ENCODE peak calls at places on chromosomes 4 and X, in eight cellular contexts. J is aorta; S is pancreas; Z is Right ventricle myocardium superior; D is activated T-cell treated with anti-CD3 and anti-CD28 coated beads, Interleukin-2, amount 50 U/mL, for 72 hours; B is RWPE2; V is GM23338; R is left colon. T is an unnamed sample.

GRCh38 chr4:5371415-5372190 is 320.3 kb downstream of the STK32B start:
- ATAC-seq in B (peak), D (no peak), S (peak), Z (no peak), J (no peak), V (no peak), R (no peak), T (no peak)

GRCh38 chr4:120009731-120010130 is 56.9 kb downstream of the MAD2L1 start:
- ATAC-seq in V (no peak), J (no peak), Z (no peak), B (peak), S (no peak), D (peak), R (no peak), T (no peak)

GRCh38 chr4:153466637-153467153 is 535 bp downstream of the TMEM131L start:
- ATAC-seq in Z (peak), B (peak), D (peak), R (peak), J (peak), S (peak), V (peak), T (peak)

GRCh38 chrX:154097003-154097596 is 417 bp downstream of the MECP2 start:
- ATAC-seq in J (peak), D (peak), R (peak), Z (peak), V (peak), S (peak), B (peak), T (peak)

GRCh38 chr4:135598151-135598550 is 1396.6 kb upstream of the PABPC4L start:
- ATAC-seq in S (no peak), Z (no peak), J (no peak), V (no peak), R (no peak), D (no peak), B (no peak), T (no peak)

GRCh38 chr4:99159699-99160098 is 15.6 kb upstream of the ADH4 start:
- ATAC-seq in D (no peak), V (no peak), S (no peak), Z (no peak), J (no peak), B (no peak), R (peak), T (no peak)

GRCh38 chr4:78779280-78779679 is 3.1 kb downstream of the BMP2K start:
- ATAC-seq in S (no peak), J (no peak), V (no peak), R (no peak), D (no peak), Z (no peak), B (no peak), T (no peak)

GRCh38 chrX:53686151-53686885 is at the start of gene HUWE1:
- ATAC-seq in V (peak), D (peak), S (peak), R (peak), B (peak), Z (peak), J (peak), T (peak)